ENCODE peak calls at places on chromosomes 16 and 17, in six cellular contexts. B is activated naive CD8-positive, alpha-beta T cell treated with anti-CD3 and anti-CD28 coated beads, Interleukin-2, amount 50 U/mL, for 24 hours; H is substantia nigra; M is stimulated activated CD8-positive, alpha-beta memory T cell treated with anti-CD3 and anti-CD28 coated beads, Interleukin-7, amount 100 ng/mL, for 24 hours; W is hippocampal formation; Z is SK-MEL-5. S is an unnamed sample.

GRCh38 chr16:86064431-86065250 is 165.7 kb downstream of the IRF8 start:
- DNase-seq in B (no peak), H (no peak), M (no peak), W (no peak), Z (no peak), S (no peak)

GRCh38 chr16:53090591-53091507 is 36.1 kb downstream of the CHD9 start:
- DNase-seq in B (peak), H (peak), M (no peak), W (peak), Z (peak), S (no peak)

GRCh38 chr16:11224894-11225676 is 30.9 kb downstream of the SOCS1 start:
- DNase-seq in B (peak), H (no peak), M (peak), W (no peak), Z (no peak), S (no peak)

GRCh38 chr17:78128616-78129384 is at the start of gene TMC6:
- DNase-seq in B (peak), H (no peak), M (no peak), W (peak), Z (peak), S (no peak)

GRCh38 chr17:3788200-3788599 is 12.8 kb downstream of the ITGAE start:
- DNase-seq in B (no peak), H (no peak), M (no peak), W (no peak), Z (peak), S (no peak)

GRCh38 chr16:66511615-66512500 is 38.1 kb downstream of the TK2 start:
- DNase-seq in B (no peak), H (no peak), M (no peak), W (no peak), Z (peak), S (peak)

GRCh38 chr16:4695473-4696171 is 2.3 kb downstream of the NUDT16L1 start:
- DNase-seq in B (no peak), H (no peak), M (no peak), W (no peak), Z (no peak), S (no peak)

GRCh38 chr17:47301161-47301560 is 22.6 kb upstream of the EFCAB13 start:
- DNase-seq in B (no peak), H (no peak), M (no peak), W (no peak), Z (no peak), S (no peak)

GRCh38 chr16:87226926-87227650 is 90.1 kb downstream of the C16orf95 start:
- DNase-seq in B (no peak), H (no peak), M (no peak), W (no peak), Z (no peak), S (no peak)

GRCh38 chr17:59620518-59621259 is 994 bp downstream of the CLTC start:
- DNase-seq in B (peak), H (no peak), M (peak), W (no peak), Z (peak), S (no peak)

GRCh38 chr16:89593841-89594240 is 18.3 kb downstream of the CPNE7 start:
- DNase-seq in B (no peak), H (no peak), M (no peak), W (no peak), Z (no peak), S (no peak)

GRCh38 chr17:79041041-79041570 is 17.1 kb downstream of the C1QTNF1 start:
- DNase-seq in B (no peak), H (no peak), M (no peak), W (no peak), Z (no peak), S (no peak)

S was measured in epithelial cell of prostate.